ENCODE peak calls at places on chromosomes 5 and 9, in seven cellular contexts. One of them, this sample, is unnamed.

GRCh38 chr5:159061186-159061796 is 38.4 kb downstream of the EBF1 start:
- DNase-seq in stimulated activated CD4-positive, alpha-beta T cell treated with anti-CD3 and anti-CD28 coated beads, Interleukin-2, amount 100 ng/mL, for 48 hours: no peak
- DNase-seq in thoracic aorta: peak; percentile 68
- DNase-seq in putamen: no peak
- DNase-seq in body of pancreas: no peak
- DNase-seq in GM23338: no peak
- DNase-seq in stimulated activated effector memory CD8-positive, alpha-beta T cell treated with anti-CD3 and anti-CD28 coated beads, Interleukin-12 subunit alpha, Interleukin-12 subunit beta, amount 100 ng/mL, for 72 hours: no peak
- DNase-seq in this sample: no peak

GRCh38 chr9:16364347-16364746 is 506.1 kb downstream of the BNC2 start:
- DNase-seq in stimulated activated CD4-positive, alpha-beta T cell treated with anti-CD3 and anti-CD28 coated beads, Interleukin-2, amount 100 ng/mL, for 48 hours: no peak
- DNase-seq in thoracic aorta: no peak
- DNase-seq in putamen: no peak
- DNase-seq in body of pancreas: no peak
- DNase-seq in GM23338: no peak
- DNase-seq in stimulated activated effector memory CD8-positive, alpha-beta T cell treated with anti-CD3 and anti-CD28 coated beads, Interleukin-12 subunit alpha, Interleukin-12 subunit beta, amount 100 ng/mL, for 72 hours: no peak
- DNase-seq in this sample: no peak

GRCh38 chr9:110671849-110672248 is 3.3 kb downstream of the MUSK start:
- DNase-seq in stimulated activated CD4-positive, alpha-beta T cell treated with anti-CD3 and anti-CD28 coated beads, Interleukin-2, amount 100 ng/mL, for 48 hours: no peak
- DNase-seq in thoracic aorta: no peak
- DNase-seq in putamen: no peak
- DNase-seq in body of pancreas: no peak
- DNase-seq in GM23338: no peak
- DNase-seq in stimulated activated effector memory CD8-positive, alpha-beta T cell treated with anti-CD3 and anti-CD28 coated beads, Interleukin-12 subunit alpha, Interleukin-12 subunit beta, amount 100 ng/mL, for 72 hours: no peak
- DNase-seq in this sample: no peak

GRCh38 chr9:132061526-132061925 is 18.1 kb downstream of the MED27 start:
- DNase-seq in stimulated activated CD4-positive, alpha-beta T cell treated with anti-CD3 and anti-CD28 coated beads, Interleukin-2, amount 100 ng/mL, for 48 hours: no peak
- DNase-seq in thoracic aorta: no peak
- DNase-seq in putamen: no peak
- DNase-seq in body of pancreas: no peak
- DNase-seq in GM23338: no peak
- DNase-seq in stimulated activated effector memory CD8-positive, alpha-beta T cell treated with anti-CD3 and anti-CD28 coated beads, Interleukin-12 subunit alpha, Interleukin-12 subunit beta, amount 100 ng/mL, for 72 hours: no peak
- DNase-seq in this sample: no peak

GRCh38 chr5:159874308-159874707 is 42.0 kb upstream of the ADRA1B start:
- DNase-seq in stimulated activated CD4-positive, alpha-beta T cell treated with anti-CD3 and anti-CD28 coated beads, Interleukin-2, amount 100 ng/mL, for 48 hours: no peak
- DNase-seq in thoracic aorta: no peak
- DNase-seq in putamen: no peak
- DNase-seq in body of pancreas: no peak
- DNase-seq in GM23338: no peak
- DNase-seq in stimulated activated effector memory CD8-positive, alpha-beta T cell treated with anti-CD3 and anti-CD28 coated beads, Interleukin-12 subunit alpha, Interleukin-12 subunit beta, amount 100 ng/mL, for 72 hours: no peak
- DNase-seq in this sample: no peak

GRCh38 chr9:36974731-36975130 is 59.3 kb downstream of the PAX5 start:
- DNase-seq in stimulated activated CD4-positive, alpha-beta T cell treated with anti-CD3 and anti-CD28 coated beads, Interleukin-2, amount 100 ng/mL, for 48 hours: no peak
- DNase-seq in thoracic aorta: no peak
- DNase-seq in putamen: no peak
- DNase-seq in body of pancreas: no peak
- DNase-seq in GM23338: no peak
- DNase-seq in stimulated activated effector memory CD8-positive, alpha-beta T cell treated with anti-CD3 and anti-CD28 coated beads, Interleukin-12 subunit alpha, Interleukin-12 subunit beta, amount 100 ng/mL, for 72 hours: no peak
- DNase-seq in this sample: no peak

GRCh38 chr5:1064383-1065142 is 47.3 kb downstream of the SLC12A7 start:
- DNase-seq in stimulated activated CD4-positive, alpha-beta T cell treated with anti-CD3 and anti-CD28 coated beads, Interleukin-2, amount 100 ng/mL, for 48 hours: no peak
- DNase-seq in thoracic aorta: no peak
- DNase-seq in putamen: no peak
- DNase-seq in body of pancreas: no peak
- DNase-seq in GM23338: no peak
- DNase-seq in stimulated activated effector memory CD8-positive, alpha-beta T cell treated with anti-CD3 and anti-CD28 coated beads, Interleukin-12 subunit alpha, Interleukin-12 subunit beta, amount 100 ng/mL, for 72 hours: no peak
- DNase-seq in this sample: no peak

GRCh38 chr5:87074934-87075541 is 192.6 kb upstream of the RASA1 start:
- DNase-seq in stimulated activated CD4-positive, alpha-beta T cell treated with anti-CD3 and anti-CD28 coated beads, Interleukin-2, amount 100 ng/mL, for 48 hours: no peak
- DNase-seq in thoracic aorta: no peak
- DNase-seq in putamen: no peak
- DNase-seq in body of pancreas: no peak
- DNase-seq in GM23338: no peak
- DNase-seq in stimulated activated effector memory CD8-positive, alpha-beta T cell treated with anti-CD3 and anti-CD28 coated beads, Interleukin-12 subunit alpha, Interleukin-12 subunit beta, amount 100 ng/mL, for 72 hours: no peak
- DNase-seq in this sample: peak; percentile 57

GRCh38 chr9:131033269-131034224 is 24.6 kb downstream of the LAMC3 start:
- DNase-seq in stimulated activated CD4-positive, alpha-beta T cell treated with anti-CD3 and anti-CD28 coated beads, Interleukin-2, amount 100 ng/mL, for 48 hours: no peak
- DNase-seq in thoracic aorta: no peak
- DNase-seq in putamen: no peak
- DNase-seq in body of pancreas: no peak
- DNase-seq in GM23338: no peak
- DNase-seq in stimulated activated effector memory CD8-positive, alpha-beta T cell treated with anti-CD3 and anti-CD28 coated beads, Interleukin-12 subunit alpha, Interleukin-12 subunit beta, amount 100 ng/mL, for 72 hours: no peak
- DNase-seq in this sample: no peak

GRCh38 chr5:156201793-156202388 is 125.1 kb upstream of the SGCD start:
- DNase-seq in stimulated activated CD4-positive, alpha-beta T cell treated with anti-CD3 and anti-CD28 coated beads, Interleukin-2, amount 100 ng/mL, for 48 hours: no peak
- DNase-seq in thoracic aorta: no peak
- DNase-seq in putamen: peak; percentile 65
- DNase-seq in body of pancreas: no peak
- DNase-seq in GM23338: no peak
- DNase-seq in stimulated activated effector memory CD8-positive, alpha-beta T cell treated with anti-CD3 and anti-CD28 coated beads, Interleukin-12 subunit alpha, Interleukin-12 subunit beta, amount 100 ng/mL, for 72 hours: no peak
- DNase-seq in this sample: no peak

GRCh38 chr5:159184858-159185381 is 24.4 kb downstream of the RNF145 start:
- DNase-seq in stimulated activated CD4-positive, alpha-beta T cell treated with anti-CD3 and anti-CD28 coated beads, Interleukin-2, amount 100 ng/mL, for 48 hours: peak; percentile 19
- DNase-seq in thoracic aorta: no peak
- DNase-seq in putamen: no peak
- DNase-seq in body of pancreas: no peak
- DNase-seq in GM23338: no peak
- DNase-seq in stimulated activated effector memory CD8-positive, alpha-beta T cell treated with anti-CD3 and anti-CD28 coated beads, Interleukin-12 subunit alpha, Interleukin-12 subunit beta, amount 100 ng/mL, for 72 hours: no peak
- DNase-seq in this sample: no peak

GRCh38 chr9:75451505-75451904 is 363.2 kb downstream of the OSTF1 start:
- DNase-seq in stimulated activated CD4-positive, alpha-beta T cell treated with anti-CD3 and anti-CD28 coated beads, Interleukin-2, amount 100 ng/mL, for 48 hours: no peak
- DNase-seq in thoracic aorta: no peak
- DNase-seq in putamen: no peak
- DNase-seq in body of pancreas: no peak
- DNase-seq in GM23338: no peak
- DNase-seq in stimulated activated effector memory CD8-positive, alpha-beta T cell treated with anti-CD3 and anti-CD28 coated beads, Interleukin-12 subunit alpha, Interleukin-12 subunit beta, amount 100 ng/mL, for 72 hours: no peak
- DNase-seq in this sample: no peak

GRCh38 chr5:77379558-77380061 is 112.5 kb downstream of the WDR41 start:
- DNase-seq in stimulated activated CD4-positive, alpha-beta T cell treated with anti-CD3 and anti-CD28 coated beads, Interleukin-2, amount 100 ng/mL, for 48 hours: peak; percentile 29
- DNase-seq in thoracic aorta: no peak
- DNase-seq in putamen: no peak
- DNase-seq in body of pancreas: no peak
- DNase-seq in GM23338: no peak
- DNase-seq in stimulated activated effector memory CD8-positive, alpha-beta T cell treated with anti-CD3 and anti-CD28 coated beads, Interleukin-12 subunit alpha, Interleukin-12 subunit beta, amount 100 ng/mL, for 72 hours: no peak
- DNase-seq in this sample: no peak

GRCh38 chr9:133306242-133307194 is 29.5 kb downstream of the SURF6 start:
- DNase-seq in stimulated activated CD4-positive, alpha-beta T cell treated with anti-CD3 and anti-CD28 coated beads, Interleukin-2, amount 100 ng/mL, for 48 hours: no peak
- DNase-seq in thoracic aorta: no peak
- DNase-seq in putamen: no peak
- DNase-seq in body of pancreas: no peak
- DNase-seq in GM23338: no peak
- DNase-seq in stimulated activated effector memory CD8-positive, alpha-beta T cell treated with anti-CD3 and anti-CD28 coated beads, Interleukin-12 subunit alpha, Interleukin-12 subunit beta, amount 100 ng/mL, for 72 hours: no peak
- DNase-seq in this sample: no peak

GRCh38 chr5:140833993-140834392 is at the start of gene PCDHA7:
- DNase-seq in stimulated activated CD4-positive, alpha-beta T cell treated with anti-CD3 and anti-CD28 coated beads, Interleukin-2, amount 100 ng/mL, for 48 hours: no peak
- DNase-seq in thoracic aorta: no peak
- DNase-seq in putamen: no peak
- DNase-seq in body of pancreas: no peak
- DNase-seq in GM23338: peak; percentile 73
- DNase-seq in stimulated activated effector memory CD8-positive, alpha-beta T cell treated with anti-CD3 and anti-CD28 coated beads, Interleukin-12 subunit alpha, Interleukin-12 subunit beta, amount 100 ng/mL, for 72 hours: no peak
- DNase-seq in this sample: no peak

This sample was measured in LoVo.